ENCODE peak calls at places on chromosomes 7 and 10, in four cellular contexts. P is HepG2, O is H1, Z is GM12878. G is an unnamed sample.

GRCh38 chr7:84091318-84091717 is 103.3 kb downstream of the SEMA3A start:
- DNase-seq in Z (no peak), P (no peak), O (no peak), G (no peak)

GRCh38 chr10:35420044-35420443 is 83.7 kb downstream of the CCNY start:
- DNase-seq in Z (no peak), O (no peak), P (no peak), G (no peak)

GRCh38 chr7:11331128-11332102 is 357.7 kb downstream of the PHF14 start:
- DNase-seq in P (no peak), O (no peak), Z (no peak), G (no peak)

GRCh38 chr10:78602201-78602917 is 466.4 kb upstream of the ZMIZ1 start:
- DNase-seq in Z (no peak), O (no peak), P (no peak), G (no peak)

GRCh38 chr10:17001297-17001744 is 128.3 kb downstream of the CUBN start:
- DNase-seq in P (no peak), Z (no peak), O (no peak), G (no peak)

GRCh38 chr10:27099916-27100799 is at the start of gene ANKRD26:
- DNase-seq in P (peak), O (peak), Z (peak), G (peak)

GRCh38 chr10:120505056-120505455 is 48.0 kb downstream of the PLPP4 start:
- DNase-seq in P (no peak), O (no peak), Z (no peak), G (no peak)

GRCh38 chr10:105185101-105185500 is 544.0 kb downstream of the SORCS3 start:
- DNase-seq in P (no peak), Z (no peak), O (no peak), G (no peak)

GRCh38 chr10:27225642-27226257 is 14.8 kb downstream of the ACBD5 start:
- DNase-seq in O (no peak), Z (no peak), P (no peak), G (no peak)

GRCh38 chr10:28897617-28898464 is 220.5 kb downstream of the BAMBI start:
- DNase-seq in O (no peak), P (no peak), Z (no peak), G (no peak)

GRCh38 chr10:104209575-104210198 is 22.5 kb downstream of the CFAP43 start:
- DNase-seq in P (peak), Z (no peak), O (no peak), G (peak)

GRCh38 chr7:130917669-130918128 is 183.7 kb upstream of the KLF14 start:
- DNase-seq in O (no peak), P (no peak), Z (no peak), G (peak)

GRCh38 chr10:28668363-28669226 is 8.7 kb upstream of the BAMBI start:
- DNase-seq in O (no peak), P (no peak), Z (no peak), G (peak)

GRCh38 chr10:132272061-132272766 is 35.5 kb downstream of the STK32C start:
- DNase-seq in Z (no peak), P (no peak), O (no peak), G (no peak)

GRCh38 chr10:11895598-11895997 is 72.4 kb downstream of the PROSER2 start:
- DNase-seq in P (no peak), O (no peak), Z (no peak), G (no peak)

GRCh38 chr10:11898372-11899066 is 75.4 kb downstream of the PROSER2 start:
- DNase-seq in Z (no peak), O (no peak), P (peak), G (peak)

GRCh38 chr10:11895108-11895466 is 71.9 kb downstream of the PROSER2 start:
- DNase-seq in O (no peak), P (no peak), Z (no peak), G (no peak)

GRCh38 chr10:11898033-11898371 is 74.8 kb downstream of the PROSER2 start:
- DNase-seq in P (no peak), O (no peak), Z (no peak), G (no peak)

GRCh38 chr10:11896549-11897200 is 73.5 kb downstream of the PROSER2 start:
- DNase-seq in Z (no peak), P (no peak), O (no peak), G (no peak)
- H3K4me3 ChIP-seq in Z (no peak), P (no peak), O (no peak), G (peak)

DNA sequence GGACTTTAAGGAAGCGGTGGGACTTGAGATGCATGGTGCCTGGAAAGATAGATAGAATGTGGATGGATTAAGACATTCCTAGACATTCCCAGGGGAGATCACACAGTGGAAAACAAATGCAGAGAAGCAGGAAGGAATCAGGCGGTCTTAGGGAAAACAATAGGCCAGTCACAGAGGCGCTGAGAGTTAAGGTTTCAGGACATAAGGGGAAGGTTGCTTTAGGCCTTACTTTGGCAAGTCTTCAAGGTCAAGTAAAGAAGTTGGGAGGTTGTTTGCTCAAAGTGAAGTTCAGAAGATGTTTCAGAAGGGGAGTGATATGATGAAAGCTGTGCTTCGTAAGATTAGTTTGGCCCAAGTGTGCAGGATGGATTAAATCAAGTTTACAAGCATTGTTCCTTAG is 109.4 kb downstream of the SUGCT start:
- DNase-seq in O (no peak), Z (no peak), P (no peak), G (no peak)
- TF ChIP-seq ATF2 in O (no peak), Z (no peak), P (no peak), G (no peak)

DNA sequence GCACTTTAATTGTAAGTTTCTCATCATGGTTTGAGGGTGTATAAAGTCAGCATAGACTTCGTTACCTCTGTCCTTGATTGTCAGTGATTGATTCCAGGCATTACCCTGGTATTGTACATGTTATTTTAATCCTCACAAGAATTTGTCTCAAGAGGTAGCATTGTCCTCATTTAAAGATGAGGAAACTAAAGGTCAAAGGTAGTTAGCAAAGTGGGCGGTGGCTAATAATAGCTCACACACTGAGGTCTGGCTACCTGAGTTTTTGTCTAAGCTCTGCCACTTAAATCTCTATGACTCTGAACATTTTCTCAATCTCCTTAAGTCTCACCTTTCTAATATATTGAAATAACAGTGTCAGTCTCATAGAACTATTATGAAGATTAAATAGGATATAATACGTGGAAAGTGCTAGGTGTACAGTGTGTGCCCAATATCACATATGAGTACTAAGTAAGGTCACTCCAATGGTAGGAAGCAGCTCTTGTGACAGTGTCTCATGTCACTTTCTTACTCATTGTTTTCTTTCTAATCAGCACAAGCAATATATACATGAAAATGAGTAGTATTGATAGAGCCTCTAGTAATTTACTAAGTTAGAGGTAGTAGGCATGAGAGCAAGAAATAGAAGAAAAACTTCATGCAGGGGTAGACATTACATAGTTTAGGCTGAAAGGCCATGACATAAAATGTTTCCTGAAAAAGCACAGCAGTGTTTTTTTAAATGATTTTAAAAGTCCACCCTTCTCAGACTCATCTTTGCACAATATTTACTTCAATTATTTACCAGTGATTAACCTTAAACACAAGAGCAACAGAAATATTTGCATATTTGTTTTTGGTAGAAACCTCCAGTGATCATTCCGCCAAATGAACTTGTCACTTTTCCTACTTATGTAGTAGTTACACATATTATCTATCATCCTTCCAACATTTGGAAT is 21.0 kb downstream of the AHR start:
- DNase-seq in O (no peak), P (no peak), Z (no peak), G (no peak)
- H3K4me3 ChIP-seq in O (no peak), P (no peak), Z (no peak), G (no peak)

DNA sequence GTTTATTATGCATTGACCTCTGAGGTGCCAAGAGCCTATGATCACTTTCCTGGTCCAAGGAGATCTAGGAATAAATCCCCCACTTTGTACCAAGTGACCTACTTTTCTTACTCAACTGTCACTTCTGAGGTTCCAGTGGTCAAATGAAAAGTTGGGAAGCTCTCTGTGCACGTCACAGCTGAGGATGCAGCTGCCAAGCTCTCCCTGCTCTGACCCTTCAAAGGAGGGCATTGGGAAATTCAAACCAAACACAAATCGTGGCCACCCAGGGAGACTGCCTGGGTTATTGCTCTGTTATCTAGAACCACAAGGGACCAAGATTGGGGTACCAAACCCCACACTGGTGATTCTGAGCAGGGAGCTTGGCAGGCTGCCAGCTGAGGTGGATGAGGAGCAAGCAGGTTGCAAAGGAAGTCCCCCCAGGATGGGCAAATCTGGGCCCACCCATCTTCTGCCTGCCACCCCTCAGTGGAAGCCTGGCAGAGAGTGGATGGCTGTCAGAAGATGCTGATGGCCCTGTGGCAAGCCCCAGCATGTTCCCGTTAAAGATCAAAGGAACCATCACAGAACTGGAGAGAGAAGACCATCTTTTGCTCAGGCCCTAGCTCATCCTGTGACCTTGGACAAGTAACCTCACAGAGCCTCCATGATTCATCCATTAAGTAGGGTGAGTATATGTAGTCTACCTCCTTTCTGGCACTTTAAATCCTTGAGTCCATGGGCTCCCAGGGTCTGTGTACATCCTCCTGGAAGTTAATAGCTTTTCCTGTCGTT is 106.7 kb downstream of the PPP1R3C start:
- DNase-seq in O (no peak), Z (no peak), P (no peak), G (no peak)
- TF ChIP-seq ATF2 in O (no peak), Z (no peak), P (no peak), G (no peak)